ENCODE peak calls at places on chromosomes 13 and 19, in ten cellular contexts. J is RWPE2, T is neural progenitor cell, S is mucosa of descending colon, A is PC-3, E is transverse colon, U is tibial nerve, P is OCI-LY7, B is sigmoid colon, I is cardiac muscle cell. D is an unnamed sample.

GRCh38 chr13:94121686-94122085 is 357.8 kb downstream of the DCT start:
- DNase-seq in J (no peak), T (no peak), S (no peak), A (peak; percentile 32), E (no peak), U (no peak), P (no peak), B (no peak), I (peak; percentile 69), D (peak; percentile 21)

GRCh38 chr13:28120317-28120716 is 18.0 kb upstream of the PAN3 start:
- DNase-seq in J (no peak), T (no peak), S (no peak), A (no peak), E (no peak), U (no peak), P (no peak), B (no peak), I (no peak), D (no peak)

GRCh38 chr13:31369213-31369612 is 169.4 kb downstream of the B3GLCT start:
- DNase-seq in J (no peak), T (no peak), S (no peak), A (no peak), E (no peak), U (no peak), P (no peak), B (no peak), I (peak; percentile 72), D (no peak)

GRCh38 chr13:46593403-46593802 is 40.4 kb downstream of the LRCH1 start:
- DNase-seq in J (no peak), T (no peak), S (no peak), A (no peak), E (no peak), U (no peak), P (peak; percentile 62), B (no peak), I (no peak), D (no peak)

GRCh38 chr19:16661480-16662034 is 618 bp downstream of the TMEM38A start:
- DNase-seq in J (no peak), T (peak; percentile 16), S (peak; percentile 73), A (no peak), E (peak; percentile 56), U (peak; percentile 14), P (peak; percentile 70), B (peak; percentile 76), I (no peak), D (no peak)

GRCh38 chr13:49935171-49936084 is 712 bp downstream of the SPRYD7 start:
- DNase-seq in J (peak; percentile 66), T (peak; percentile 69), S (no peak), A (peak; percentile 72), E (peak; percentile 38), U (no peak), P (peak; percentile 44), B (peak; percentile 71), I (peak; percentile 67), D (peak; percentile 82)

GRCh38 chr13:107860284-107860683 is 355.1 kb downstream of the LIG4 start:
- DNase-seq in J (no peak), T (no peak), S (no peak), A (no peak), E (no peak), U (no peak), P (no peak), B (no peak), I (no peak), D (no peak)

GRCh38 chr13:32650705-32651311 is 64.6 kb downstream of the PDS5B start:
- DNase-seq in J (no peak), T (peak; percentile 76), S (no peak), A (peak; percentile 75), E (peak; percentile 58), U (peak; percentile 19), P (peak; percentile 75), B (no peak), I (peak; percentile 81), D (peak; percentile 73)

DNA sequence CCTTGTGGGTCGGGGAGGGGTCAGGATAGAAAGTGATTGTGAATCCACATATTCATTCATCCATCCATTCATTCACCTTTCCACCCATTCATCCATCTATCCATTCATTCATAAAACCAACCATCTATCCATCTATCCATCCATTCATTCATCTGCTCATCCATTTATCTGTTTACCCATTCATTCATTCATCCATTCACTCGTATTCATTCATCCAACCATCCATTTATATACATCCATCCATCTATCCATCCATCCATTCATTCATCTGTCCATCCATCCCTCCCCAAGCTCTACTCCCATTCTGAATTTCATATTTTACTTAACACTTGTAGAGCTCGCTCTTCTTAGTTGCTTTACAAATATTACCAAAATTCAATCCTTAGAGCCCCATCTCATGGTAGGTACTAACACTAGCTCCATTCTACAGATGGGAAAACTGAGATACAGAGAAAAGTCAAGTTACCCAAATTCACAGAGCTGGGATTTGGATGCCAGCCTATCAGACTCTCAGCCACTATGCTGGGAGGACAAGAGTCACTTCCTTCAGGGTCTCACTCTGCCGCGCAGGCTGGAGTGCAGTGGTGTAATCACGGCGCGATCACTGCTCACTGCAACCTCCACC is 37.6 kb downstream of the PIN1 start:
- DNase-seq in J (no peak), T (no peak), S (no peak), A (no peak), E (no peak), U (no peak), P (no peak), B (no peak), I (no peak), D (no peak)
- H3K4me3 ChIP-seq in J (no peak overlapping the region), T (no peak overlapping the region), S (no peak overlapping the region), A (no peak overlapping the region), E (no peak overlapping the region), U (no peak overlapping the region), P (no peak overlapping the region), B (no peak overlapping the region), I (no peak overlapping the region), D (no peak overlapping the region)

DNA sequence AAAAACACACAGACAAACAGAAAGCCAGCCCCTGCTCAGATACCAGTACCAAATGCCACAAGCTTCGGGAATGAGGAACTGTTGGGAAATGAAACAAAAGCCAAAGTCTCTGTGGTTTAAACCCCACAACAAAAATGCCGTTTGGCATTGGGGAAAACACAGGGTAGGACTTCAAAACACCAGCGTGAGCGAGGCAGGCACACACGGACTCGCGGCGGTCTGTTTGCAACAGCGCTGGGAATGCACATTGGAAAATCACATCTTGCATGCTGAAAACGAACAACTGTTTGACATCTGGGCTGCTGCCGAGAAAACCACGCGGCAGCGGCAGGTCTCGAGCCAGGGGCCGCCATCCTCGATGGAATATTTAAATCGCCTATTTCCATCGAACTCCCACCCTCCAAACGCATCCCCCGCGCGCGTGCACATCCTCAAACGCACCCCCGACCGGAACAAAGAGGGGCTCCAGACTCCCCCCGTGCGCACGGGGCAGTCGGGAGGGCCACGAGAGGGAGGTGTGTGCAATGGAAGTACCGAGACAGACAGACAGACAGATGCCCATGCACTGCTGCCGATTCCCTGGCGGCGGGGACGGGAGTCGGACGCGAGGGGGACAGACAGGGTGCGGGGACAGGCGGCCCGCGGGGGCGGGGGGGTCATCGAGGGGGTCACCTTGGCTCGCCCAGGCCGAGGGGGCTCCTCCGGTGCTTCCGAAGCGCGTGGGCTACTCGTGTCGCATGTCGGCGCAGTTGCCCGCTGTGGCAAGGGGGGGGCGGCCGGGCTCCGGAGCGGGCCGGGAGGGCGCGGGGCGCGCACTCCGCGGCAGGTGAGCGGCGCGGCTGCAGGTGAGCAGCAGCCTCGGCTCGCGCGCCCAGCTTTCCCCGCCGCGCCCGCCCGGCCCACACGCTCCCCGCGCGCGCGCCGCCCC is at the start of gene GPR12:
- DNase-seq in J (no peak), T (peak; percentile 39), S (no peak), A (no peak), E (no peak), U (no peak), P (no peak), B (no peak), I (peak; percentile 27), D (no peak)
- TF ChIP-seq CTCF in J (no peak), T (no peak), S (no peak), A (no peak), E (no peak), U (no peak), P (no peak), B (no peak), I (no peak), D (no peak)

DNA sequence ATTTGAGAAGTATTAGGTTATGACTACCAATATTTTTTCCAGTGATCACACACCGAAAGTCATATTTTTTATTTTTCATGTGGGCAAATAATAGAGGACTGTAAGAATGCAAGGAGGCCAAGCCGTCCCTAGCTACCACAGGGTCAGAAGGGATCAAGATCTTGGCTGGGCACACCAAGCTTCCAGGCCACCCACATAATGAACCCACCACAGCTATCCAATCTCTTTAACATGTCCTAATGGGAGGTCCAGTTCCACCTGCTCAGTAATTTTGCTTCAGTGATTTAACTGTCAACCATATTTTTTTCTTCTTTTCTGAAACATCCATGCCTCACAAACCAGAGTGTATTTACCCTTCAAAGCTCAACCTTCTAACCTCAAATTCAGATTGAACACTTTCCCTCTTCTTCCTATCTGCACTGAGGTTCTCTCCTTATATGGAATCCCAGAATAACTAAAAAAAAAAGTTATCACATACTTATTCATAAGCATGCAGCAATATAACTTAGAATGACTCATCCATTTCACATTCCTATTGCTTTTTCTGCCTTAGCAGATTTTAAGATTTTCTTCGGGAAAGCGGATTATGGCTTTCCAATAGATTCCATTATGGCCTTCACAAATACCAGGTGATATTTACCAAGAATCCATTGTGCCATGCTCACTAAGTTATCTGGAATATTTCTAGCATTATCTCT is 12.2 kb downstream of the ARGLU1 start:
- DNase-seq in J (no peak), T (no peak), S (no peak), A (no peak), E (no peak), U (no peak), P (no peak), B (no peak), I (peak; percentile 35), D (no peak)
- H3K36me3 ChIP-seq in J (peaks cover 96% of the 10 kb centered on the region), T (peaks cover 68% of the 10 kb centered on the region), S (no peaks in the 10 kb centered on the region), A (peaks cover 61% of the 10 kb centered on the region), E (peaks cover 56% of the 10 kb centered on the region), U (no peaks in the 10 kb centered on the region), P (peaks cover 88% of the 10 kb centered on the region), B (peaks cover 11% of the 10 kb centered on the region), I (peaks cover 52% of the 10 kb centered on the region), D (peaks cover 11% of the 10 kb centered on the region)

GRCh38 chr13:48315981-48316380 is 12.4 kb downstream of the RB1 start:
- DNase-seq in J (no peak), T (no peak), S (no peak), A (no peak), E (no peak), U (no peak), P (no peak), B (no peak), I (no peak), D (no peak)

GRCh38 chr13:48318014-48318713 is 14.6 kb downstream of the RB1 start:
- DNase-seq in J (no peak), T (no peak), S (no peak), A (no peak), E (no peak), U (no peak), P (no peak), B (peak; percentile 66), I (no peak), D (no peak)

GRCh38 chr13:48317511-48317981 is 14.0 kb downstream of the RB1 start:
- DNase-seq in J (no peak), T (no peak), S (no peak), A (no peak), E (no peak), U (no peak), P (no peak), B (peak; percentile 65), I (no peak), D (no peak)

GRCh38 chr13:48318714-48319457 is 15.3 kb downstream of the RB1 start:
- DNase-seq in J (no peak), T (no peak), S (peak; percentile 61), A (no peak), E (no peak), U (no peak), P (no peak), B (peak; percentile 77), I (peak; percentile 20), D (no peak)

GRCh38 chr13:48316826-48317510 is 13.4 kb downstream of the RB1 start:
- DNase-seq in J (no peak), T (no peak), S (no peak), A (no peak), E (no peak), U (no peak), P (no peak), B (no peak), I (no peak), D (no peak)
- H3K4me3 ChIP-seq in J (no peak overlapping the region), T (no peak overlapping the region), S (no peak overlapping the region), A (no peak overlapping the region), E (no peak overlapping the region), U (no peak overlapping the region), P (no peak overlapping the region), B (no peak overlapping the region), I (no peak overlapping the region), D (no peak overlapping the region)